ENCODE peak calls at places on chromosomes 1 and 21, in nine cellular contexts. D is stimulated activated CD4-positive, alpha-beta T cell treated with anti-CD3 and anti-CD28 coated beads, Interleukin-2, amount 100 ng/mL, for 48 hours; B is NCI-H446 treated with DMSO at 0.1 percent for 48 hours; Q is renal cortical epithelial cell; C is AG04449; N is G401; G is breast epithelium; M is naive thymus-derived CD8-positive, alpha-beta T cell; X is IMR-90. K is an unnamed sample.

GRCh38 chr1:118716775-118717174 is 271.4 kb downstream of the TBX15 start:
- DNase-seq in N (no peak), C (no peak), Q (no peak), X (no peak), G (no peak), M (no peak), B (no peak), D (no peak), K (no peak)

GRCh38 chr1:192552619-192553225 is 22.9 kb upstream of the RGS1 start:
- DNase-seq in D (no peak), M (no peak), G (no peak), Q (no peak), C (no peak), X (no peak), B (no peak), N (no peak), K (no peak)

GRCh38 chr1:1083181-1084027 is 9.3 kb upstream of the RNF223 start:
- DNase-seq in X (no peak), N (no peak), C (no peak), D (no peak), G (no peak), B (no peak), M (no peak), Q (no peak), K (no peak)

GRCh38 chr1:24984800-24985552 is 54.9 kb upstream of the RUNX3 start:
- DNase-seq in B (no peak), M (peak; percentile 37), X (no peak), C (no peak), G (no peak), N (no peak), Q (no peak), D (no peak), K (no peak)

GRCh38 chr21:23531444-23531843 is 2075.8 kb downstream of the MRPL39 start:
- DNase-seq in X (no peak), N (no peak), Q (no peak), M (no peak), C (no peak), B (no peak), G (no peak), D (no peak), K (no peak)

GRCh38 chr21:16633851-16634521 is 878.9 kb upstream of the CXADR start:
- DNase-seq in N (peak; percentile 65), D (no peak), M (no peak), B (peak; percentile 61), G (no peak), Q (no peak), X (no peak), C (no peak), K (no peak)

GRCh38 chr1:150577557-150578277 is 1.7 kb downstream of the MCL1 start:
- DNase-seq in X (peak; percentile 43), C (no peak), B (no peak), D (no peak), M (peak; percentile 58), G (no peak), N (peak; percentile 30), Q (no peak), K (peak; percentile 53)

GRCh38 chr1:194873328-194873923 is 1687.0 kb upstream of the B3GALT2 start:
- DNase-seq in D (no peak), M (no peak), B (no peak), C (no peak), N (no peak), Q (no peak), X (peak; percentile 14), G (no peak), K (no peak)

GRCh38 chr1:45230537-45230936 is 24.1 kb upstream of the ZSWIM5 start:
- DNase-seq in D (no peak), X (no peak), Q (no peak), B (no peak), C (no peak), N (peak; percentile 6), G (no peak), M (no peak), K (no peak)

GRCh38 chr1:111154021-111154999 is 14.3 kb downstream of the CEPT1 start:
- DNase-seq in C (no peak), Q (no peak), M (no peak), B (no peak), D (no peak), X (no peak), G (no peak), N (no peak), K (no peak)

GRCh38 chr1:100719490-100719889 is at the start of gene VCAM1:
- DNase-seq in N (no peak), X (peak; percentile 57), G (no peak), Q (peak; percentile 73), B (no peak), D (no peak), M (no peak), C (no peak), K (peak; percentile 64)

GRCh38 chr1:54125671-54126070 is 27.1 kb downstream of the CDCP2 start:
- DNase-seq in G (no peak), Q (peak; percentile 33), N (peak; percentile 32), X (peak; percentile 26), M (no peak), D (no peak), C (no peak), B (no peak), K (peak; percentile 34)

GRCh38 chr1:59506952-59507351 is 210.1 kb downstream of the FGGY start:
- DNase-seq in C (no peak), G (no peak), X (peak; percentile 40), B (no peak), Q (peak; percentile 77), M (no peak), D (no peak), N (no peak), K (peak; percentile 26)

GRCh38 chr21:39189857-39190604 is 6.8 kb upstream of the PSMG1 start:
- DNase-seq in B (no peak), Q (no peak), G (no peak), N (no peak), M (no peak), X (peak; percentile 64), D (no peak), C (peak; percentile 23), K (no peak)

GRCh38 chr21:30256100-30256499 is 26.6 kb downstream of the KRTAP24-1 start:
- DNase-seq in G (no peak), C (no peak), B (no peak), M (no peak), Q (peak; percentile 19), X (no peak), D (no peak), N (no peak), K (peak; percentile 63)

GRCh38 chr1:243596441-243597183 is 253.4 kb downstream of the AKT3 start:
- DNase-seq in Q (peak; percentile 91), G (no peak), X (peak; percentile 96), C (peak; percentile 92), D (no peak), M (no peak), B (no peak), N (no peak), K (peak; percentile 85)

GRCh38 chr1:209720826-209721225 is 16.2 kb downstream of the HSD11B1 start:
- DNase-seq in M (no peak), X (no peak), D (no peak), N (no peak), G (no peak), Q (no peak), B (no peak), C (no peak), K (no peak)

GRCh38 chr1:55604194-55604593 is 389.0 kb upstream of the USP24 start:
- DNase-seq in M (no peak), X (no peak), Q (no peak), C (no peak), G (no peak), D (no peak), B (no peak), N (no peak), K (no peak)

K was measured in kidney tubule cell.